ENCODE peak calls at places on chromosomes 16 and 17, in nine cellular contexts. S, L, F, O, D, X, M, I and T are unnamed samples.

GRCh38 chr16:24993722-24994686 is 21.2 kb downstream of the ARHGAP17 start:
- DNase-seq in S (no peak), L (peak; percentile 67), F (no peak), O (peak; percentile 65), D (no peak), X (peak; percentile 54), M (peak; percentile 86), I (no peak), T (peak; percentile 29)

GRCh38 chr16:424033-424622 is 1.3 kb upstream of the RAB11FIP3 start:
- DNase-seq in S (no peak), L (peak; percentile 92), F (no peak), O (peak; percentile 71), D (no peak), X (no peak), M (peak; percentile 97), I (peak; percentile 48), T (peak; percentile 66)

GRCh38 chr16:61653544-61653943 is 382.7 kb downstream of the CDH8 start:
- DNase-seq in S (no peak), L (no peak), F (no peak), O (no peak), D (no peak), X (no peak), M (no peak), I (no peak), T (no peak)

GRCh38 chr17:6567528-6568185 is 11.3 kb upstream of the PITPNM3 start:
- DNase-seq in S (no peak), L (no peak), F (no peak), O (no peak), D (no peak), X (no peak), M (no peak), I (no peak), T (no peak)

GRCh38 chr17:78168906-78169793 is 769 bp downstream of the SYNGR2 start:
- DNase-seq in S (peak; percentile 66), L (peak; percentile 91), F (peak; percentile 84), O (peak; percentile 24), D (peak; percentile 42), X (peak; percentile 64), M (no peak), I (peak; percentile 56), T (peak; percentile 83)

GRCh38 chr16:59341368-59341767 is 607.3 kb upstream of the GOT2 start:
- DNase-seq in S (no peak), L (no peak), F (no peak), O (no peak), D (no peak), X (no peak), M (no peak), I (no peak), T (no peak)

GRCh38 chr16:85422124-85422373 is 191.1 kb upstream of the GSE1 start:
- DNase-seq in S (no peak), L (no peak), F (peak; percentile 46), O (no peak), D (no peak), X (no peak), M (no peak), I (peak; percentile 6), T (no peak)

GRCh38 chr16:9258423-9259051 is 167.1 kb downstream of the HAPSTR1 start:
- DNase-seq in S (no peak), L (peak; percentile 35), F (peak; percentile 47), O (no peak), D (peak; percentile 46), X (peak; percentile 34), M (no peak), I (peak; percentile 29), T (peak; percentile 23)

GRCh38 chr16:88974641-88975215 is 2.3 kb downstream of the CBFA2T3 start:
- DNase-seq in S (no peak), L (no peak), F (no peak), O (no peak), D (no peak), X (no peak), M (no peak), I (no peak), T (no peak)

GRCh38 chr17:36152639-36153120 is 23.8 kb downstream of the TBC1D3B start:
- DNase-seq in S (no peak), L (no peak), F (no peak), O (no peak), D (no peak), X (no peak), M (no peak), I (no peak), T (no peak)

GRCh38 chr17:14918540-14918939 is 346.6 kb downstream of the PMP22 start:
- DNase-seq in S (no peak), L (no peak), F (no peak), O (no peak), D (no peak), X (no peak), M (no peak), I (no peak), T (no peak)

GRCh38 chr17:81865733-81866439 is 5.3 kb downstream of the ARHGDIA start:
- DNase-seq in S (no peak), L (no peak), F (peak; percentile 98), O (no peak), D (peak; percentile 32), X (no peak), M (no peak), I (no peak), T (no peak)

GRCh38 chr17:45697076-45697475 is 87.0 kb upstream of the CRHR1 start:
- DNase-seq in S (no peak), L (no peak), F (no peak), O (no peak), D (no peak), X (no peak), M (no peak), I (no peak), T (no peak)

GRCh38 chr17:78048346-78049292 is 79.9 kb downstream of the TMC6 start:
- DNase-seq in S (no peak), L (no peak), F (no peak), O (no peak), D (no peak), X (no peak), M (no peak), I (peak; percentile 47), T (no peak)

GRCh38 chr17:39668141-39668924 is at the start of gene PNMT:
- DNase-seq in S (peak; percentile 56), L (no peak), F (peak; percentile 81), O (peak; percentile 26), D (peak; percentile 83), X (no peak), M (no peak), I (peak; percentile 88), T (peak; percentile 79)

GRCh38 chr17:8056232-8056975 is 17.5 kb downstream of the ALOX15B start:
- DNase-seq in S (no peak), L (no peak), F (no peak), O (no peak), D (peak; percentile 48), X (no peak), M (no peak), I (no peak), T (no peak)